ENCODE peak calls at places on chromosomes 12 and 14, in nine cellular contexts. One of them, this sample, is unnamed.
A peak's percentile ranks its signal among the peaks of the same experiment; 100 is the strongest.

GRCh38 chr12:76180401-76181277 is 96.2 kb upstream of the NAP1L1 start:
- DNase-seq in left ventricle myocardium inferior: no peak
- DNase-seq in PC-3: no peak
- DNase-seq in GM12865: peak; percentile 32
- DNase-seq in astrocyte: no peak
- DNase-seq in A549: peak; percentile 16
- DNase-seq in sigmoid colon: no peak
- DNase-seq in fibroblast of pulmonary artery: no peak
- DNase-seq in endodermal cell: peak; percentile 66
- DNase-seq in this sample: no peak

GRCh38 chr12:54166543-54167499 is 22.0 kb downstream of the SMUG1 start:
- DNase-seq in sigmoid colon: no peak
- DNase-seq in GM12865: no peak
- DNase-seq in endodermal cell: no peak
- DNase-seq in fibroblast of pulmonary artery: no peak
- DNase-seq in astrocyte: no peak
- DNase-seq in PC-3: no peak
- DNase-seq in A549: no peak
- DNase-seq in left ventricle myocardium inferior: no peak
- DNase-seq in this sample: peak; percentile 6

GRCh38 chr12:79063258-79063657 is 198.7 kb downstream of the SYT1 start:
- DNase-seq in left ventricle myocardium inferior: no peak
- DNase-seq in GM12865: no peak
- DNase-seq in endodermal cell: no peak
- DNase-seq in PC-3: no peak
- DNase-seq in fibroblast of pulmonary artery: peak; percentile 61
- DNase-seq in astrocyte: peak; percentile 44
- DNase-seq in sigmoid colon: no peak
- DNase-seq in A549: no peak
- DNase-seq in this sample: no peak

GRCh38 chr14:68807148-68807600 is 14.3 kb upstream of the ZFP36L1 start:
- DNase-seq in PC-3: no peak
- DNase-seq in astrocyte: peak; percentile 78
- DNase-seq in left ventricle myocardium inferior: peak; percentile 45
- DNase-seq in fibroblast of pulmonary artery: peak; percentile 92
- DNase-seq in GM12865: no peak
- DNase-seq in A549: peak; percentile 53
- DNase-seq in endodermal cell: peak; percentile 48
- DNase-seq in sigmoid colon: peak; percentile 92
- DNase-seq in this sample: peak; percentile 43

GRCh38 chr14:49761839-49762551 is 6.0 kb upstream of the KLHDC2 start:
- DNase-seq in endodermal cell: no peak
- DNase-seq in sigmoid colon: no peak
- DNase-seq in left ventricle myocardium inferior: no peak
- DNase-seq in GM12865: no peak
- DNase-seq in astrocyte: no peak
- DNase-seq in A549: no peak
- DNase-seq in fibroblast of pulmonary artery: no peak
- DNase-seq in PC-3: no peak
- DNase-seq in this sample: no peak

GRCh38 chr14:61662437-61663311 is 32.6 kb upstream of the HIF1A start:
- DNase-seq in astrocyte: peak; percentile 81
- DNase-seq in left ventricle myocardium inferior: no peak
- DNase-seq in endodermal cell: peak; percentile 45
- DNase-seq in A549: peak; percentile 76
- DNase-seq in fibroblast of pulmonary artery: peak; percentile 72
- DNase-seq in PC-3: peak; percentile 99
- DNase-seq in GM12865: peak; percentile 99
- DNase-seq in sigmoid colon: no peak
- DNase-seq in this sample: no peak

GRCh38 chr12:65803253-65803652 is 21.0 kb upstream of the HMGA2 start:
- DNase-seq in fibroblast of pulmonary artery: no peak
- DNase-seq in GM12865: no peak
- DNase-seq in left ventricle myocardium inferior: no peak
- DNase-seq in sigmoid colon: no peak
- DNase-seq in astrocyte: no peak
- DNase-seq in endodermal cell: no peak
- DNase-seq in PC-3: no peak
- DNase-seq in A549: no peak
- DNase-seq in this sample: no peak

GRCh38 chr12:14845350-14845750 is 2.0 kb upstream of the ART4 start:
- DNase-seq in A549: peak; percentile 64
- DNase-seq in fibroblast of pulmonary artery: peak; percentile 82
- DNase-seq in endodermal cell: peak; percentile 82
- DNase-seq in sigmoid colon: no peak
- DNase-seq in PC-3: peak; percentile 75
- DNase-seq in GM12865: peak; percentile 57
- DNase-seq in left ventricle myocardium inferior: no peak
- DNase-seq in astrocyte: peak; percentile 41
- DNase-seq in this sample: no peak

GRCh38 chr14:54211562-54212308 is 185.1 kb upstream of the CDKN3 start:
- DNase-seq in astrocyte: peak; percentile 94
- DNase-seq in GM12865: no peak
- DNase-seq in endodermal cell: no peak
- DNase-seq in left ventricle myocardium inferior: no peak
- DNase-seq in sigmoid colon: no peak
- DNase-seq in PC-3: peak; percentile 99
- DNase-seq in fibroblast of pulmonary artery: peak; percentile 93
- DNase-seq in A549: peak; percentile 7
- DNase-seq in this sample: no peak

GRCh38 chr14:48490756-48491155 is 815.4 kb upstream of the MDGA2 start:
- DNase-seq in left ventricle myocardium inferior: no peak
- DNase-seq in GM12865: no peak
- DNase-seq in fibroblast of pulmonary artery: no peak
- DNase-seq in A549: no peak
- DNase-seq in PC-3: no peak
- DNase-seq in endodermal cell: no peak
- DNase-seq in astrocyte: no peak
- DNase-seq in sigmoid colon: no peak
- DNase-seq in this sample: no peak

GRCh38 chr12:48165089-48166031 is 8.0 kb upstream of the ASB8 start:
- DNase-seq in PC-3: peak; percentile 69
- DNase-seq in A549: peak; percentile 75
- DNase-seq in astrocyte: peak; percentile 46
- DNase-seq in sigmoid colon: no peak
- DNase-seq in left ventricle myocardium inferior: no peak
- DNase-seq in fibroblast of pulmonary artery: peak; percentile 82
- DNase-seq in endodermal cell: peak; percentile 78
- DNase-seq in GM12865: peak; percentile 82
- DNase-seq in this sample: peak; percentile 49

GRCh38 chr14:93538411-93538810 is 107.7 kb downstream of the UNC79 start:
- DNase-seq in A549: peak; percentile 67
- DNase-seq in endodermal cell: peak; percentile 73
- DNase-seq in astrocyte: no peak
- DNase-seq in left ventricle myocardium inferior: no peak
- DNase-seq in sigmoid colon: no peak
- DNase-seq in PC-3: peak; percentile 20
- DNase-seq in fibroblast of pulmonary artery: peak; percentile 2
- DNase-seq in GM12865: peak; percentile 59
- DNase-seq in this sample: no peak

GRCh38 chr12:56151672-56152131 is 685 bp upstream of the MYL6B start:
- DNase-seq in A549: peak; percentile 80
- DNase-seq in left ventricle myocardium inferior: no peak
- DNase-seq in astrocyte: no peak
- DNase-seq in sigmoid colon: no peak
- DNase-seq in endodermal cell: peak; percentile 93
- DNase-seq in GM12865: peak; percentile 85
- DNase-seq in PC-3: peak; percentile 56
- DNase-seq in fibroblast of pulmonary artery: no peak
- DNase-seq in this sample: no peak

GRCh38 chr14:50620341-50620740 is 47.8 kb downstream of the SAV1 start:
- DNase-seq in endodermal cell: no peak
- DNase-seq in left ventricle myocardium inferior: no peak
- DNase-seq in PC-3: peak; percentile 47
- DNase-seq in GM12865: no peak
- DNase-seq in A549: no peak
- DNase-seq in astrocyte: peak; percentile 8
- DNase-seq in sigmoid colon: no peak
- DNase-seq in fibroblast of pulmonary artery: peak; percentile 24
- DNase-seq in this sample: no peak

GRCh38 chr12:118618695-118619094 is 242.3 kb downstream of the SUDS3 start:
- DNase-seq in sigmoid colon: no peak
- DNase-seq in fibroblast of pulmonary artery: no peak
- DNase-seq in left ventricle myocardium inferior: no peak
- DNase-seq in endodermal cell: no peak
- DNase-seq in PC-3: no peak
- DNase-seq in GM12865: no peak
- DNase-seq in astrocyte: no peak
- DNase-seq in A549: no peak
- DNase-seq in this sample: no peak

GRCh38 chr12:81079280-81080076 is 1.6 kb downstream of the ACSS3 start:
- DNase-seq in A549: no peak
- DNase-seq in GM12865: no peak
- DNase-seq in sigmoid colon: no peak
- DNase-seq in astrocyte: no peak
- DNase-seq in endodermal cell: no peak
- DNase-seq in fibroblast of pulmonary artery: no peak
- DNase-seq in PC-3: no peak
- DNase-seq in left ventricle myocardium inferior: no peak
- DNase-seq in this sample: no peak
- H3K4me3 ChIP-seq in A549: no peak overlapping the region
- H3K4me3 ChIP-seq in GM12865: no peak overlapping the region
- H3K4me3 ChIP-seq in sigmoid colon: peak overlapping the region; percentile 55
- H3K4me3 ChIP-seq in astrocyte: no peak overlapping the region
- H3K4me3 ChIP-seq in endodermal cell: peak overlapping the region; percentile 92
- H3K4me3 ChIP-seq in fibroblast of pulmonary artery: no peak overlapping the region
- H3K4me3 ChIP-seq in PC-3: no peak overlapping the region
- H3K4me3 ChIP-seq in left ventricle myocardium inferior: peak overlapping the region; percentile 83
- H3K4me3 ChIP-seq in this sample: no peak overlapping the region

DNA sequence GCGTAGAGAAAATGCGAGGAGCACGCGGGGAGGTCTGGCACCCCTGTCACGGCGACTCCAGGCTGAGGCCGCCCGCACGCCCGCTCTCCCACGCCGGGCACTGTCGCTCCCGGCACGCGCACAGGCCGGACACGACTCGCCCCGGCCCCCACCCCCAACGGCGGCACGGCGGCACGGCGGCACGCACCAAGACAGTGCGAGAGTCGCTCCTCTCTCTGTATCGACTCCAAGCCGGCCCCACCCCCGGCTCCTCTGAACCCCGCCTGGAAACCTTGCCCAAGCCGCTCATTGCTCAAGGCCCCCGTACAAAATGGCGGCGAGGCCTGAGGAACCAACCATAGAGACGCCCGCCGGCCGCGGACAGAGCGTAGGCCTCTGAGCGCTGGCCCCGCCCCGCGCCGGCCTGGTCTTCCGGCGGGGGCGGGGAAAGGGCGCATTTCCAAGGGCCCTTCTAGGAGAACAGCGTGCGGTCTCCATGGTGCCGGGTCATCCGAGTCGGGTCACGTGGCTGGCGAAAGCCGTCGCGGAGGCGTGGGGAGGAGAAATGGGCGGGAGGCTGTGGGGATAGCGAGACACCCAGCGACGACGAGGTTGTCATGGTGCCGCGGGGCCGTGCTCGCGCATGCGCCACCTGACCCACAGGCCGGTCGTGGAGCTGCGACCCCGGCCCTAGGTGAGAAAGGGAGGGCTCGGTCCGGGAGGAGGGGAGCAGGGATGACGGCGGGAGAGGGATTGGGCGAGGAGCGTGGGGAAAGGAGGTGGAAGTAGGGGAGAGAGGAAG is at the start of gene CIPC:
- DNase-seq in left ventricle myocardium inferior: peak; percentile 100
- DNase-seq in endodermal cell: peak; percentile 99
- DNase-seq in PC-3: peak; percentile 100
- DNase-seq in GM12865: peak; percentile 100
- DNase-seq in sigmoid colon: peak; percentile 100
- DNase-seq in A549: peak; percentile 99
- DNase-seq in astrocyte: peak; percentile 94
- DNase-seq in fibroblast of pulmonary artery: peak; percentile 99
- DNase-seq in this sample: peak; percentile 98
- TF ChIP-seq CTCF in left ventricle myocardium inferior: no peak
- TF ChIP-seq CTCF in endodermal cell: no peak
- TF ChIP-seq CTCF in PC-3: no peak
- TF ChIP-seq CTCF in GM12865: no peak
- TF ChIP-seq CTCF in sigmoid colon: no peak
- TF ChIP-seq CTCF in A549: no peak
- TF ChIP-seq CTCF in astrocyte: no peak
- TF ChIP-seq CTCF in fibroblast of pulmonary artery: no peak
- TF ChIP-seq CTCF in this sample: no peak

GRCh38 chr14:64721899-64722298 is 17.7 kb downstream of the PLEKHG3 start:
- DNase-seq in astrocyte: no peak
- DNase-seq in GM12865: no peak
- DNase-seq in sigmoid colon: peak; percentile 50
- DNase-seq in left ventricle myocardium inferior: no peak
- DNase-seq in A549: no peak
- DNase-seq in fibroblast of pulmonary artery: no peak
- DNase-seq in PC-3: no peak
- DNase-seq in endodermal cell: no peak
- DNase-seq in this sample: no peak

GRCh38 chr14:64719601-64720000 is 15.4 kb downstream of the PLEKHG3 start:
- DNase-seq in astrocyte: no peak
- DNase-seq in A549: no peak
- DNase-seq in PC-3: no peak
- DNase-seq in sigmoid colon: peak; percentile 62
- DNase-seq in left ventricle myocardium inferior: no peak
- DNase-seq in GM12865: no peak
- DNase-seq in fibroblast of pulmonary artery: no peak
- DNase-seq in endodermal cell: peak; percentile 38
- DNase-seq in this sample: no peak

GRCh38 chr14:64720190-64720589 is 16.0 kb downstream of the PLEKHG3 start:
- DNase-seq in fibroblast of pulmonary artery: no peak
- DNase-seq in PC-3: peak; percentile 98
- DNase-seq in astrocyte: peak; percentile 92
- DNase-seq in A549: peak; percentile 92
- DNase-seq in GM12865: no peak
- DNase-seq in left ventricle myocardium inferior: no peak
- DNase-seq in sigmoid colon: peak; percentile 64
- DNase-seq in endodermal cell: peak; percentile 44
- DNase-seq in this sample: peak; percentile 77

GRCh38 chr14:64722842-64723447 is 18.7 kb downstream of the PLEKHG3 start:
- DNase-seq in GM12865: no peak
- DNase-seq in endodermal cell: no peak
- DNase-seq in left ventricle myocardium inferior: no peak
- DNase-seq in fibroblast of pulmonary artery: no peak
- DNase-seq in astrocyte: no peak
- DNase-seq in sigmoid colon: peak; percentile 41
- DNase-seq in A549: no peak
- DNase-seq in PC-3: no peak
- DNase-seq in this sample: no peak

DNA sequence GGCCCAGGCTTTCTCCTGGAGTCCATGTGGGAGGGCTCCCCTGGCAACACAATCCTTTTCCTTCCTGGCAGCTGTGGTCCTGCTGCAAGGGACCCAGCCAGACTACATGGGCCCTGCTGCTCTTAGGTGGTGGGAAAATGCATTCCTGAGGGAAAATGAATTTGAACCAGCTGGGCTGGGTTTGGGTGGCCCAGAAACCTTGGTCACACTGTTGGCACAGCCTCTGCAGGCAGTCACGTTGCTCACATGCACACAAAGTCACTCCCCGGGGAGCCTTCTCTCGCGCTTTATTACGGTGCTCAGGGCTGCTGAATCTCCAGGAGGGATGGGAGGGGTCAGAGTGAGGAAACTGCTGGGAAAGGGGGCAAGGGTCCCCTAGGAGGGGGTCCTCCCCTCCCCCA is 17.2 kb downstream of the PLEKHG3 start:
- DNase-seq in left ventricle myocardium inferior: no peak
- DNase-seq in fibroblast of pulmonary artery: peak; percentile 53
- DNase-seq in astrocyte: peak; percentile 87
- DNase-seq in A549: peak; percentile 37
- DNase-seq in GM12865: no peak
- DNase-seq in endodermal cell: peak; percentile 51
- DNase-seq in PC-3: no peak
- DNase-seq in sigmoid colon: peak; percentile 75
- DNase-seq in this sample: no peak
- H3K4me3 ChIP-seq in left ventricle myocardium inferior: peak overlapping the region; percentile 17
- H3K4me3 ChIP-seq in fibroblast of pulmonary artery: no peak overlapping the region
- H3K4me3 ChIP-seq in astrocyte: no peak overlapping the region
- H3K4me3 ChIP-seq in A549: no peak overlapping the region
- H3K4me3 ChIP-seq in GM12865: no peak overlapping the region
- H3K4me3 ChIP-seq in endodermal cell: no peak overlapping the region
- H3K4me3 ChIP-seq in PC-3: no peak overlapping the region
- H3K4me3 ChIP-seq in sigmoid colon: no peak overlapping the region
- H3K4me3 ChIP-seq in this sample: no peak overlapping the region

GRCh38 chr12:106736051-106736957 is 38.2 kb upstream of the RIC8B start:
- DNase-seq in A549: peak; percentile 58
- DNase-seq in GM12865: peak; percentile 30
- DNase-seq in left ventricle myocardium inferior: no peak
- DNase-seq in sigmoid colon: no peak
- DNase-seq in endodermal cell: peak; percentile 55
- DNase-seq in PC-3: peak; percentile 13
- DNase-seq in astrocyte: no peak
- DNase-seq in fibroblast of pulmonary artery: no peak
- DNase-seq in this sample: no peak
- TF ChIP-seq CTCF in A549: no peak
- TF ChIP-seq CTCF in GM12865: peak; percentile 16
- TF ChIP-seq CTCF in left ventricle myocardium inferior: no peak
- TF ChIP-seq CTCF in sigmoid colon: no peak
- TF ChIP-seq CTCF in endodermal cell: no peak
- TF ChIP-seq CTCF in PC-3: peak; percentile 27
- TF ChIP-seq CTCF in astrocyte: no peak
- TF ChIP-seq CTCF in fibroblast of pulmonary artery: no peak
- TF ChIP-seq CTCF in this sample: no peak